ENCODE peak calls at places on chromosomes 4 and X, in nine cellular contexts. I is HCT116, M is AG09309, U is upper lobe of right lung, H is adrenal gland, P is uterus, J is mucosa of descending colon, T is heart right ventricle, C is cardiac muscle cell. O is an unnamed sample.

GRCh38 chrX:117483950-117484349 is 632.7 kb downstream of the KLHL13 start:
- DNase-seq in P (no peak), I (no peak), J (no peak), U (no peak), T (no peak), H (no peak), C (no peak), M (no peak), O (no peak)

GRCh38 chr4:6453688-6453990 is 18.8 kb downstream of the PPP2R2C start:
- DNase-seq in M (no peak), I (no peak), H (no peak), U (no peak), T (no peak), J (no peak), P (no peak), C (no peak), O (no peak)

GRCh38 chr4:52701207-52701606 is 42.1 kb upstream of the USP46 start:
- DNase-seq in P (no peak), M (no peak), U (no peak), C (no peak), I (no peak), H (no peak), J (no peak), T (no peak), O (no peak)

GRCh38 chr4:144318797-144319196 is 178.3 kb upstream of the GYPA start:
- DNase-seq in U (no peak), J (no peak), C (no peak), P (no peak), H (no peak), I (no peak), T (no peak), M (no peak), O (no peak)

GRCh38 chr4:23135792-23136645 is 443.3 kb downstream of the GBA3 start:
- DNase-seq in T (no peak), J (no peak), M (no peak), U (no peak), P (no peak), H (peak; percentile 14), C (peak; percentile 60), I (peak; percentile 12), O (no peak)

GRCh38 chrX:118554511-118554910 is 58.9 kb downstream of the DOCK11 start:
- DNase-seq in T (no peak), C (no peak), H (no peak), I (no peak), M (no peak), J (no peak), P (no peak), U (no peak), O (no peak)

GRCh38 chrX:110992611-110993010 is 103.4 kb upstream of the PAK3 start:
- DNase-seq in I (no peak), M (no peak), J (no peak), U (no peak), P (no peak), T (no peak), H (peak; percentile 23), C (peak; percentile 27), O (no peak)

GRCh38 chr4:7803992-7804758 is 135.5 kb downstream of the AFAP1 start:
- DNase-seq in I (peak; percentile 39), C (peak; percentile 88), M (no peak), U (peak; percentile 90), H (peak; percentile 85), P (peak; percentile 87), T (peak; percentile 87), J (peak; percentile 91), O (peak; percentile 91)

GRCh38 chr4:107818301-107818910 is 6.3 kb upstream of the SGMS2 start:
- DNase-seq in C (no peak), M (no peak), T (no peak), I (no peak), P (no peak), J (no peak), U (no peak), H (no peak), O (no peak)

GRCh38 chr4:119087656-119088055 is 48.0 kb upstream of the MYOZ2 start:
- DNase-seq in T (no peak), C (no peak), M (no peak), J (no peak), I (no peak), P (no peak), U (no peak), H (no peak), O (no peak)

GRCh38 chrX:15127010-15127409 is 142.9 kb downstream of the ASB9 start:
- DNase-seq in J (no peak), U (no peak), C (no peak), H (no peak), P (no peak), M (no peak), I (no peak), T (no peak), O (no peak)

GRCh38 chr4:83272900-83273299 is 11.7 kb downstream of the COQ2 start:
- DNase-seq in P (no peak), T (no peak), J (no peak), H (no peak), U (no peak), I (no peak), C (no peak), M (no peak), O (no peak)

GRCh38 chrX:144327515-144327914 is 443.6 kb downstream of the UBE2NL start:
- DNase-seq in M (peak; percentile 54), I (no peak), H (no peak), T (no peak), P (no peak), U (no peak), C (no peak), J (no peak), O (no peak)

GRCh38 chr4:1568855-1569460 is 115.2 kb downstream of the FAM53A start:
- DNase-seq in M (no peak), J (peak; percentile 13), P (no peak), T (peak; percentile 9), C (no peak), U (peak; percentile 57), I (no peak), H (peak; percentile 15), O (peak; percentile 69)

GRCh38 chrX:139762400-139763183 is 54.6 kb upstream of the MCF2 start:
- DNase-seq in T (no peak), C (peak; percentile 81), M (no peak), J (no peak), U (no peak), I (no peak), P (no peak), H (no peak), O (no peak)

GRCh38 chr4:14887842-14888433 is 114.3 kb upstream of the CPEB2 start:
- DNase-seq in H (no peak), J (no peak), T (no peak), M (no peak), P (no peak), I (no peak), C (no peak), U (no peak), O (no peak)

GRCh38 chr4:123408471-123409084 is 12.0 kb downstream of the SPRY1 start:
- DNase-seq in C (peak; percentile 49), P (no peak), U (no peak), M (no peak), J (no peak), I (no peak), H (no peak), T (no peak), O (no peak)

GRCh38 chr4:157983300-157983699 is 189.5 kb downstream of the GASK1B start:
- DNase-seq in U (no peak), T (no peak), M (no peak), I (no peak), P (no peak), H (no peak), C (peak; percentile 32), J (no peak), O (no peak)

GRCh38 chr4:108466936-108467902 is 153.2 kb upstream of the RPL34 start:
- DNase-seq in U (no peak), M (peak; percentile 46), I (peak; percentile 6), P (no peak), J (no peak), C (peak; percentile 52), T (no peak), H (peak; percentile 7), O (no peak)

GRCh38 chrX:103356897-103357296 is 591 bp downstream of the TCEAL9 start:
- DNase-seq in T (peak; percentile 20), I (no peak), J (peak; percentile 56), U (no peak), P (peak; percentile 33), M (no peak), C (peak; percentile 28), H (peak; percentile 52), O (no peak)

GRCh38 chrX:154367474-154368308 is 6.7 kb downstream of the FLNA start:
- DNase-seq in C (no peak), J (no peak), P (no peak), T (peak; percentile 24), I (no peak), H (no peak), M (no peak), U (no peak), O (no peak)
- TF ChIP-seq CTCF in C (no peak), J (no peak), P (no peak), T (no peak), I (no peak), H (no peak), M (no peak), U (no peak), O (no peak)

GRCh38 chrX:154718607-154719006 is 32.3 kb downstream of the GAB3 start:
- DNase-seq in C (no peak), I (no peak), M (no peak), H (no peak), J (no peak), T (no peak), P (no peak), U (no peak), O (no peak)
- H3K4me3 ChIP-seq in C (no peak overlapping the region), I (no peak overlapping the region), M (no peak overlapping the region), H (no peak overlapping the region), J (no peak overlapping the region), T (no peak overlapping the region), P (no peak overlapping the region), U (no peak overlapping the region), O (no peak overlapping the region)

GRCh38 chr4:26004290-26004689 is 90.3 kb downstream of the SMIM20 start:
- DNase-seq in H (no peak), C (no peak), U (no peak), J (no peak), P (no peak), I (no peak), T (no peak), M (no peak), O (no peak)
- TF ChIP-seq CTCF in H (no peak), C (no peak), U (no peak), J (no peak), P (no peak), I (no peak), T (no peak), M (no peak), O (no peak)

DNA sequence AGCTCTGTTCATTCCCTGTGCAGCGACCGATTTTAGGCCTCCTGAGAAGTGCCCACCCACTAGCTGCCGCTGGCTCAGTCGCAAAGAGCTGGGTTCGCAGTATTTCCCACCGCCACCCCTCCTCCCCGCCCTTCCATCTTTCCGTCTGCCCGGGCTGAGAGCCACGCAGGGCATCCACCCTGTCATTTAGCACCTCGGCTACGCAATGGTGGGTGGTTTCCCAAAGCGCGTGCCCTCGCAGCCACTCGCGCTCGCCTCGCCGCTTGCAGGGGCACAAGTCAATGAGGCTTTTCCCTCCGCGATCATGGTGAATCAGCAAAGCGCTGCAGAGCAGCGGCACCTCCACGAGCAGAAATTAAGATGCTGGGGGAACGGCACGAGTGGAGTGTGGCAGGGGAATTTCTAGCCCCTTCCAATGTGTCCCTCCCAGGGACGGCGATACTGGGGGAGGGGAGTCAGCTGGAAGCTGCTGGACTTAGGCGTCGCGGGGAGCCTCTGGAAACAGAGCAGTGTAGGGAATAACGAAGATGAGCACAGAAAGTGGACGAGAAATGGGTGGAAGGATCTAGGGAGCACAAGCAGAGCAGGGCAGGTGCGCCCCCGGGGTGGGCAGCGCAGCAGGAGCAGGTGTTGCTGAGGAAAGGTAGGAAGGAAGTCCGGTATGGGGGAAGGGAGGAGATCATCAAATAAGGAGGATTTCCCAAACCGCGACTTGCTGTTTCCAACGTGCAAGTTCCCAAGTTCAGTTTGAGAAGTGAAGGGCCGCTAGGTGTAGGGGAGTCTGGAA is 2.4 kb upstream of the PTCHD1 start:
- DNase-seq in C (no peak), M (no peak), P (no peak), U (no peak), H (no peak), I (no peak), T (no peak), J (no peak), O (peak; percentile 39)
- H3K4me3 ChIP-seq in C (peak overlapping the region; percentile 36), M (no peak overlapping the region), P (peak overlapping the region; percentile 13), U (no peak overlapping the region), H (no peak overlapping the region), I (no peak overlapping the region), T (peak overlapping the region; percentile 22), J (no peak overlapping the region), O (no peak overlapping the region)

O was measured in left lung.